ENCODE peak calls at places on chromosomes 5 and 9, in seven cellular contexts. C, W, Q, F, U, X and G are unnamed samples.

GRCh38 chr5:143865421-143865820 is 53.5 kb downstream of the HMHB1 start:
- DNase-seq in Q (no peak), U (no peak), C (no peak), W (no peak), X (no peak), F (no peak), G (no peak)

GRCh38 chr5:159061186-159061796 is 38.4 kb downstream of the EBF1 start:
- DNase-seq in F (peak; percentile 78), X (no peak), W (no peak), C (peak; percentile 17), Q (no peak), U (no peak), G (peak; percentile 85)

GRCh38 chr5:91641730-91642350 is 258.7 kb upstream of the ARRDC3 start:
- DNase-seq in W (peak; percentile 15), Q (peak; percentile 74), C (peak; percentile 57), X (no peak), U (peak; percentile 23), F (peak; percentile 41), G (no peak)

GRCh38 chr9:135504262-135505229 is 4.1 kb downstream of the MRPS2 start:
- DNase-seq in U (peak; percentile 33), C (peak; percentile 68), F (peak; percentile 52), W (no peak), Q (peak; percentile 82), X (peak; percentile 52), G (peak; percentile 61)

GRCh38 chr5:65070026-65070425 is 301.3 kb downstream of the CWC27 start:
- DNase-seq in U (no peak), X (no peak), C (peak; percentile 65), F (no peak), W (no peak), Q (no peak), G (no peak)

GRCh38 chr9:131233556-131233955 is 42.8 kb downstream of the FAM78A start:
- DNase-seq in F (no peak), W (no peak), X (no peak), U (peak; percentile 52), C (no peak), Q (no peak), G (no peak)

GRCh38 chr9:87343816-87344438 is 153.7 kb upstream of the DAPK1 start:
- DNase-seq in U (no peak), C (no peak), X (no peak), W (no peak), F (no peak), Q (no peak), G (peak; percentile 37)

GRCh38 chr5:103433216-103433615 is 129.4 kb downstream of the NUDT12 start:
- DNase-seq in Q (no peak), W (no peak), C (no peak), U (no peak), F (peak; percentile 64), X (no peak), G (no peak)

GRCh38 chr9:105841562-105841961 is 147.2 kb downstream of the TMEM38B start:
- DNase-seq in Q (no peak), U (no peak), C (no peak), F (no peak), W (no peak), X (no peak), G (no peak)

GRCh38 chr9:133910855-133911514 is 81.1 kb downstream of the VAV2 start:
- DNase-seq in C (no peak), U (no peak), Q (no peak), W (no peak), F (no peak), X (no peak), G (no peak)

GRCh38 chr5:124512236-124512635 is 234.2 kb downstream of the ZNF608 start:
- DNase-seq in Q (no peak), U (no peak), C (no peak), W (no peak), X (no peak), F (peak; percentile 41), G (no peak)

GRCh38 chr5:81787843-81788242 is 36.9 kb upstream of the SSBP2 start:
- DNase-seq in F (peak; percentile 80), C (peak; percentile 65), U (no peak), X (peak; percentile 55), Q (peak; percentile 85), W (no peak), G (peak; percentile 69)

GRCh38 chr9:3281399-3281798 is 244.4 kb downstream of the RFX3 start:
- DNase-seq in Q (no peak), W (no peak), U (no peak), F (no peak), X (no peak), C (no peak), G (no peak)

GRCh38 chr5:1702318-1702717 is 97.3 kb downstream of the MRPL36 start:
- DNase-seq in F (no peak), X (no peak), C (peak; percentile 16), Q (peak; percentile 64), U (no peak), W (no peak), G (no peak)

GRCh38 chr5:57128325-57128724 is 45.5 kb upstream of the GPBP1 start:
- DNase-seq in X (no peak), F (no peak), U (no peak), W (no peak), Q (no peak), C (no peak), G (no peak)

GRCh38 chr5:1292139-1292538 is 2.7 kb downstream of the TERT start:
- DNase-seq in Q (no peak), U (no peak), C (no peak), W (no peak), F (no peak), X (no peak), G (no peak)

GRCh38 chr9:128824911-128825310 is 4.7 kb downstream of the SPOUT1 start:
- DNase-seq in C (no peak), Q (no peak), W (no peak), U (no peak), X (no peak), F (no peak), G (no peak)

GRCh38 chr9:128829477-128830251 is at the start of gene SPOUT1:
- DNase-seq in F (peak; percentile 86), U (peak; percentile 92), Q (peak; percentile 96), C (peak; percentile 96), X (peak; percentile 94), W (peak; percentile 59), G (peak; percentile 97)

GRCh38 chr9:128825923-128826702 is 3.5 kb downstream of the SPOUT1 start:
- DNase-seq in Q (peak; percentile 52), C (peak; percentile 63), F (no peak), W (no peak), U (no peak), X (no peak), G (no peak)

GRCh38 chr9:128828719-128829452 is 708 bp downstream of the SPOUT1 start:
- DNase-seq in C (no peak), Q (no peak), U (no peak), W (no peak), F (no peak), X (no peak), G (no peak)

DNA sequence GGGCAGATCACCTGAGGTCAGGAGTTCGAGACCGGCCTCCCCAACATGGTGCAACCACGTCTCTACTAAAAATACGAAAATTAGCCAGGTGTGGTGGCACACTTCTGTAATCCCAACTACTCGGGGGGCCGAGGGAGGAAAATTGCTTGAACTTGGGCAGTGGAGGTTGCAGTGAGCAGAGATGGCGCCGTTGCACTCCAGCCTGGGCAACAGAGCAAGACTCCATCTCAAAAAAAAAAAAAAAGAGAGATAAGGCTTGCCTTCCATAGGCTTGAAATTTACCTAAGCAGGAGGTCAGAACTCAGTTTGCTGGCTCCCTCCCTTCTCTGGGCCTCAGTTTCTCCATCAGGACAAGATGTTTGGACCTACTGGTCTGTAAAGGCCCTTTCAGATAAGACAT is 1.3 kb downstream of the SPOUT1 start:
- DNase-seq in U (no peak), W (no peak), Q (no peak), X (no peak), F (no peak), C (no peak), G (no peak)
- H3K36me3 ChIP-seq in U (peaks cover 31% of the 10 kb centered on the region), W (no peaks in the 10 kb centered on the region), Q (peaks cover 14% of the 10 kb centered on the region), X (no peaks in the 10 kb centered on the region), F (peaks cover 35% of the 10 kb centered on the region), C (peaks cover 10% of the 10 kb centered on the region), G (peaks cover 39% of the 10 kb centered on the region)

GRCh38 chr5:150042459-150042858 is 41.9 kb downstream of the HMGXB3 start:
- DNase-seq in X (no peak), C (no peak), F (no peak), U (no peak), W (no peak), Q (no peak), G (no peak)
- H3K36me3 ChIP-seq in X (peaks cover 3% of the 10 kb centered on the region), C (peaks cover 9% of the 10 kb centered on the region), F (peaks cover 44% of the 10 kb centered on the region), U (peaks cover 70% of the 10 kb centered on the region), W (peaks cover 43% of the 10 kb centered on the region), Q (peaks cover 44% of the 10 kb centered on the region), G (peaks cover 65% of the 10 kb centered on the region)

GRCh38 chr5:148436029-148436428 is 52.3 kb downstream of the FBXO38 start:
- DNase-seq in W (no peak), U (no peak), X (no peak), Q (no peak), F (no peak), C (no peak), G (no peak)
- H3K36me3 ChIP-seq in W (peaks cover 30% of the 10 kb centered on the region), U (peaks cover 60% of the 10 kb centered on the region), X (peaks cover 3% of the 10 kb centered on the region), Q (peaks cover 41% of the 10 kb centered on the region), F (peaks cover 15% of the 10 kb centered on the region), C (no peaks in the 10 kb centered on the region), G (peaks cover 41% of the 10 kb centered on the region)

DNA sequence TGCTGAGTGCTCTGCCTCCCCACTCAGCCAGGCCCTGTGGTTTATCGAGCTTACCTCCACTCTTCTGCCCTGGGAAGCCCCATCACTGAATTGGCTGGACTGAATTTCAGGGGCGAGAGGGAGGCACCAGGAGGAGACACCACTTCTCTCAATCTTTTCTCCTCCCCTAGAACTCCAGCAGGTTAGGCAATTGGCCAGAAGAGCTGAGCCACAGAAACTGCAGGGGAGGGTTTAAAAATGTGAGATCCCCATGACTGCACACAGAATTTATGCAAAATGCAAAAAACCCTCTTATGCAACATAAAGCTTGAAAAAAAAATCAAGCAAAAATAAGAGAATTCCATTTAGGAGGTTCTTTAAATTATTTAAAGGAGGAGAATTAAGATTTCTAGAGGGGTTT is 29.9 kb downstream of the TUT7 start:
- DNase-seq in U (no peak), C (peak; percentile 13), W (no peak), Q (no peak), X (no peak), F (peak; percentile 75), G (no peak)
- H3K36me3 ChIP-seq in U (peaks cover 67% of the 10 kb centered on the region), C (peaks cover 8% of the 10 kb centered on the region), W (peaks cover 21% of the 10 kb centered on the region), Q (peaks cover 28% of the 10 kb centered on the region), X (peaks cover 4% of the 10 kb centered on the region), F (peaks cover 26% of the 10 kb centered on the region), G (peaks cover 76% of the 10 kb centered on the region)

GRCh38 chr5:179873711-179874110 is 15.1 kb upstream of the MRNIP start:
- DNase-seq in U (no peak), W (no peak), X (no peak), Q (no peak), F (no peak), C (no peak), G (no peak)
- H3K36me3 ChIP-seq in U (peaks cover 22% of the 10 kb centered on the region), W (peaks cover 11% of the 10 kb centered on the region), X (no peaks in the 10 kb centered on the region), Q (no peaks in the 10 kb centered on the region), F (peaks cover 69% of the 10 kb centered on the region), C (no peaks in the 10 kb centered on the region), G (peaks cover 20% of the 10 kb centered on the region)